ENCODE peak calls at places on chromosome 13, in seven cellular contexts. T is tibial nerve; K is cardiac fibroblast; N is stimulated activated CD8-positive, alpha-beta memory T cell treated with anti-CD3 and anti-CD28 coated beads, Interleukin-15, amount 100 ng/mL, for 24 hours; Q is astrocyte of the hippocampus; A is stimulated activated CD4-positive, alpha-beta T cell treated with anti-CD3 and anti-CD28 coated beads, Interleukin-15, amount 100 ng/mL, for 1 hour; M is HT-29. J is an unnamed sample.

GRCh38 chr13:113623491-113624234 is 34.3 kb downstream of the ATP4B start:
- DNase-seq in T (no peak), K (peak; percentile 15), N (no peak), Q (no peak), A (no peak), M (no peak), J (no peak)

GRCh38 chr13:32427852-32428580 is at the start of gene N4BP2L1:
- DNase-seq in T (peak; percentile 63), K (peak; percentile 44), N (peak; percentile 53), Q (peak; percentile 74), A (peak; percentile 70), M (peak; percentile 47), J (peak; percentile 71)

GRCh38 chr13:77391475-77391874 is 64.6 kb upstream of the MYCBP2 start:
- DNase-seq in T (no peak), K (no peak), N (no peak), Q (no peak), A (no peak), M (no peak), J (no peak)

GRCh38 chr13:86425127-86425526 is 625.9 kb upstream of the SLITRK6 start:
- DNase-seq in T (no peak), K (no peak), N (no peak), Q (no peak), A (no peak), M (no peak), J (no peak)

GRCh38 chr13:30809787-30810186 is 74.4 kb downstream of the ALOX5AP start:
- DNase-seq in T (no peak), K (no peak), N (no peak), Q (no peak), A (no peak), M (no peak), J (no peak)

GRCh38 chr13:36431204-36432105 is 840 bp upstream of the CCNA1 start:
- DNase-seq in T (no peak), K (no peak), N (no peak), Q (peak; percentile 48), A (no peak), M (no peak), J (no peak)

GRCh38 chr13:41939403-41939802 is 21.5 kb downstream of the VWA8 start:
- DNase-seq in T (no peak), K (no peak), N (no peak), Q (no peak), A (no peak), M (no peak), J (no peak)

GRCh38 chr13:105139048-105139379 is 1396.4 kb downstream of the EFNB2 start:
- DNase-seq in T (no peak), K (no peak), N (no peak), Q (no peak), A (no peak), M (no peak), J (no peak)

GRCh38 chr13:95002968-95003813 is 290.8 kb upstream of the SOX21 start:
- DNase-seq in T (no peak), K (no peak), N (no peak), Q (peak; percentile 38), A (no peak), M (no peak), J (no peak)